ENCODE peak calls at places on chromosome 18, in four cellular contexts. S, I, E and F are unnamed samples.

GRCh38 chr18:77590928-77591327 is 341.3 kb downstream of the GALR1 start:
- DNase-seq in S (no peak), I (no peak), E (no peak), F (no peak)

GRCh38 chr18:37484893-37485834 is 80.4 kb downstream of the CELF4 start:
- DNase-seq in S (peak; percentile 37), I (peak; percentile 42), E (no peak), F (peak; percentile 61)

GRCh38 chr18:79487198-79488165 is 91.8 kb downstream of the NFATC1 start:
- DNase-seq in S (no peak), I (no peak), E (no peak), F (peak; percentile 4)

GRCh38 chr18:70172225-70172624 is 33.3 kb downstream of the RTTN start:
- DNase-seq in S (no peak), I (peak; percentile 12), E (no peak), F (no peak)

GRCh38 chr18:3139406-3139805 is 80.4 kb downstream of the MYOM1 start:
- DNase-seq in S (no peak), I (no peak), E (no peak), F (no peak)

GRCh38 chr18:58671941-58672565 is 788 bp downstream of the MALT1 start:
- DNase-seq in S (peak; percentile 16), I (peak; percentile 91), E (no peak), F (no peak)

GRCh38 chr18:908631-909621 is 4.3 kb downstream of the ADCYAP1 start:
- DNase-seq in S (no peak), I (no peak), E (no peak), F (peak; percentile 6)

GRCh38 chr18:13217466-13217961 is 1.0 kb upstream of the LDLRAD4 start:
- DNase-seq in S (peak; percentile 33), I (peak; percentile 27), E (peak; percentile 48), F (peak; percentile 78)

GRCh38 chr18:21853020-21853419 is 112.4 kb downstream of the MIB1 start:
- DNase-seq in S (no peak), I (no peak), E (no peak), F (no peak)

GRCh38 chr18:37476182-37476581 is 89.4 kb downstream of the CELF4 start:
- DNase-seq in S (peak; percentile 2), I (peak; percentile 2), E (no peak), F (peak; percentile 62)

GRCh38 chr18:43031169-43031568 is 84.3 kb downstream of the RIT2 start:
- DNase-seq in S (no peak), I (no peak), E (no peak), F (no peak)

GRCh38 chr18:10020176-10020575 is 106.4 kb downstream of the VAPA start:
- DNase-seq in S (peak; percentile 78), I (peak; percentile 76), E (no peak), F (no peak)

GRCh38 chr18:58496231-58496630 is 132.7 kb downstream of the ALPK2 start:
- DNase-seq in S (no peak), I (no peak), E (no peak), F (no peak)

GRCh38 chr18:45998244-45998643 is 31.1 kb upstream of the EPG5 start:
- DNase-seq in S (no peak), I (no peak), E (no peak), F (peak; percentile 19)

GRCh38 chr18:59604877-59605276 is 92.3 kb downstream of the CCBE1 start:
- DNase-seq in S (no peak), I (peak; percentile 92), E (no peak), F (no peak)